ENCODE peak calls at places on chromosomes 1 and 21, in seven cellular contexts. C is hepatic stellate cell, T is GM12891, W is pancreas, Q is esophagus squamous epithelium, X is NCI-H2081, E is left lung. B is an unnamed sample.

GRCh38 chr1:92832537-92833160 is 809 bp downstream of the RPL5 start:
- DNase-seq in C (no peak), T (no peak), W (no peak), Q (no peak), X (peak), E (no peak), B (no peak)

GRCh38 chr1:200379431-200379755 is 30.4 kb downstream of the ZNF281 start:
- DNase-seq in C (peak), T (no peak), W (no peak), Q (no peak), X (no peak), E (no peak), B (no peak)

GRCh38 chr1:27655151-27655929 is 16.7 kb downstream of the IFI6 start:
- DNase-seq in C (no peak), T (no peak), W (no peak), Q (no peak), X (no peak), E (no peak), B (no peak)

GRCh38 chr1:35187816-35188342 is 5.1 kb downstream of the SFPQ start:
- DNase-seq in C (no peak), T (no peak), W (no peak), Q (no peak), X (no peak), E (no peak), B (no peak)

GRCh38 chr1:26890467-26890796 is 349 bp upstream of the GPN2 start:
- DNase-seq in C (no peak), T (no peak), W (no peak), Q (no peak), X (no peak), E (no peak), B (no peak)

GRCh38 chr1:112394743-112395062 is 1.3 kb upstream of the CTTNBP2NL start:
- DNase-seq in C (no peak), T (no peak), W (no peak), Q (no peak), X (no peak), E (no peak), B (no peak)

GRCh38 chr1:33971018-33971710 is 107.3 kb downstream of the HMGB4 start:
- DNase-seq in C (no peak), T (no peak), W (no peak), Q (no peak), X (no peak), E (no peak), B (no peak)

GRCh38 chr1:168552961-168553360 is 9.2 kb upstream of the XCL2 start:
- DNase-seq in C (no peak), T (no peak), W (no peak), Q (no peak), X (no peak), E (no peak), B (no peak)

GRCh38 chr1:212819704-212820103 is 27.7 kb downstream of the SPATA45 start:
- DNase-seq in C (no peak), T (no peak), W (no peak), Q (no peak), X (no peak), E (no peak), B (peak)

GRCh38 chr21:37146320-37147225 is 73.5 kb downstream of the TTC3 start:
- DNase-seq in C (no peak), T (no peak), W (no peak), Q (no peak), X (no peak), E (no peak), B (no peak)

GRCh38 chr1:81703352-81703735 is 97.4 kb upstream of the ADGRL2 start:
- DNase-seq in C (no peak), T (no peak), W (no peak), Q (no peak), X (no peak), E (no peak), B (no peak)

GRCh38 chr1:74964508-74964907 is 169.7 kb upstream of the LHX8 start:
- DNase-seq in C (no peak), T (no peak), W (peak), Q (no peak), X (peak), E (no peak), B (no peak)

GRCh38 chr1:30318413-30318812 is 405.0 kb downstream of the MATN1 start:
- DNase-seq in C (no peak), T (no peak), W (no peak), Q (no peak), X (no peak), E (no peak), B (no peak)

GRCh38 chr1:87799451-87799850 is 470.8 kb downstream of the LMO4 start:
- DNase-seq in C (no peak), T (no peak), W (no peak), Q (no peak), X (no peak), E (no peak), B (no peak)

GRCh38 chr1:61226791-61227567 is 144.6 kb downstream of the NFIA start:
- DNase-seq in C (no peak), T (no peak), W (peak), Q (no peak), X (peak), E (no peak), B (no peak)

GRCh38 chr1:184747089-184747955 is 7.3 kb downstream of the EDEM3 start:
- DNase-seq in C (no peak), T (no peak), W (no peak), Q (no peak), X (no peak), E (no peak), B (peak)

GRCh38 chr1:11629626-11630025 is 24.6 kb downstream of the FBXO2 start:
- DNase-seq in C (no peak), T (no peak), W (no peak), Q (no peak), X (no peak), E (no peak), B (no peak)

GRCh38 chr1:232521660-232522059 is 108.3 kb downstream of the SIPA1L2 start:
- DNase-seq in C (no peak), T (no peak), W (no peak), Q (no peak), X (no peak), E (no peak), B (no peak)

GRCh38 chr1:33943978-33944377 is 80.1 kb downstream of the HMGB4 start:
- DNase-seq in C (peak), T (no peak), W (no peak), Q (no peak), X (no peak), E (peak), B (no peak)